ENCODE peak calls at places on chromosomes 4 and X, in five cellular contexts. B, P, R, X and A are unnamed samples.

GRCh38 chrX:44890247-44890646 is 17.3 kb downstream of the KDM6A start:
- DNase-seq in X (no peak), R (no peak), P (no peak), B (no peak), A (no peak)

GRCh38 chrX:24651783-24652182 is 4.6 kb upstream of the PCYT1B start:
- DNase-seq in R (no peak), P (no peak), X (no peak), B (no peak), A (no peak)

GRCh38 chrX:97563531-97564133 is 679.9 kb downstream of the RPA4 start:
- DNase-seq in P (no peak), B (peak), R (peak), X (peak), A (peak)

GRCh38 chr4:151227731-151228130 is 49.2 kb upstream of the PRSS48 start:
- DNase-seq in X (peak), P (no peak), R (peak), B (no peak), A (no peak)

GRCh38 chr4:140395668-140396067 is 22.2 kb downstream of the SCOC start:
- DNase-seq in R (no peak), B (no peak), P (no peak), X (no peak), A (no peak)

GRCh38 chrX:143663755-143664154 is 27.9 kb upstream of the SLITRK4 start:
- DNase-seq in B (no peak), X (peak), R (no peak), P (no peak), A (no peak)

GRCh38 chrX:39645059-39645895 is 452.5 kb downstream of the BCOR start:
- DNase-seq in B (no peak), P (peak), R (peak), X (peak), A (no peak)

GRCh38 chr4:142817442-142817841 is 28.7 kb downstream of the INPP4B start:
- DNase-seq in B (peak), P (no peak), R (no peak), X (peak), A (no peak)

GRCh38 chr4:39883645-39884044 is 94.1 kb downstream of the PDS5A start:
- DNase-seq in B (no peak), R (no peak), X (peak), P (no peak), A (no peak)

GRCh38 chrX:9829308-9830267 is 43.4 kb downstream of the SHROOM2 start:
- DNase-seq in B (peak), R (no peak), X (peak), P (no peak), A (no peak)

GRCh38 chrX:38220024-38220935 is at the start of gene SRPX:
- DNase-seq in R (peak), P (peak), B (peak), X (peak), A (peak)

GRCh38 chrX:5117816-5118215 is 1110.9 kb downstream of the NLGN4X start:
- DNase-seq in B (no peak), P (no peak), X (no peak), R (no peak), A (no peak)